ENCODE peak calls at places on chromosome X, in nine cellular contexts. X is endothelial cell of umbilical vein, C is neuronal stem cell, A is IMR-90, G is SK-N-SH, L is H9, Q is GM23248, S is fibroblast of lung, U is hepatocyte. F is an unnamed sample. For H3K4me1, the result is how much of the 10 kb centered on the place peaks cover.

GRCh38 chrX:46788902-46789301 is 30.0 kb upstream of the SLC9A7 start:
- DNase-seq in X (no peak), C (no peak), A (peak), G (no peak), L (no peak), Q (peak), S (peak), U (no peak), F (no peak)

GRCh38 chrX:124414281-124414680 is 67.9 kb downstream of the SH2D1A start:
- DNase-seq in X (no peak), C (no peak), A (no peak), G (no peak), L (no peak), Q (no peak), S (no peak), U (no peak), F (no peak)

GRCh38 chrX:275967-276587 is 5.1 kb upstream of the PLCXD1 start:
- DNase-seq in X (no peak), C (peak), A (peak), G (peak), L (peak), Q (peak), S (peak), U (peak), F (peak)

GRCh38 chrX:54509401-54509800 is 13.4 kb upstream of the FGD1 start:
- DNase-seq in X (peak), C (no peak), A (peak), G (no peak), L (no peak), Q (peak), S (peak), U (peak), F (no peak)

GRCh38 chrX:149825424-149825823 is 43.7 kb downstream of the MAGEA9 start:
- DNase-seq in X (peak), C (no peak), A (no peak), G (peak), L (peak), Q (peak), S (no peak), U (no peak), F (no peak)

GRCh38 chrX:12580548-12580947 is 210.7 kb upstream of the PRPS2 start:
- DNase-seq in X (no peak), C (no peak), A (peak), G (no peak), L (no peak), Q (no peak), S (no peak), U (no peak), F (peak)

GRCh38 chrX:42269186-42269585 is 345.8 kb upstream of the CASK start:
- DNase-seq in X (no peak), C (no peak), A (peak), G (no peak), L (no peak), Q (peak), S (no peak), U (no peak), F (peak)

GRCh38 chrX:68705986-68706385 is 58.5 kb downstream of the STARD8 start:
- DNase-seq in X (no peak), C (no peak), A (no peak), G (no peak), L (no peak), Q (no peak), S (no peak), U (no peak), F (no peak)

GRCh38 chrX:130120746-130121504 is 10.6 kb upstream of the ELF4 start:
- DNase-seq in X (peak), C (peak), A (peak), G (peak), L (peak), Q (peak), S (peak), U (peak), F (peak)

GRCh38 chrX:72258174-72258573 is 18.9 kb downstream of the RPS4X start:
- DNase-seq in X (no peak), C (no peak), A (peak), G (peak), L (no peak), Q (peak), S (peak), U (peak), F (no peak)

GRCh38 chrX:21757960-21758359 is at the start of gene SMPX:
- DNase-seq in X (no peak), C (no peak), A (no peak), G (no peak), L (no peak), Q (no peak), S (no peak), U (no peak), F (no peak)

GRCh38 chrX:40960041-40960440 is 125.2 kb upstream of the USP9X start:
- DNase-seq in X (no peak), C (no peak), A (peak), G (no peak), L (no peak), Q (no peak), S (no peak), U (no peak), F (no peak)

GRCh38 chrX:95076449-95076848 is 1402.4 kb downstream of the FAM133A start:
- DNase-seq in X (no peak), C (peak), A (peak), G (peak), L (no peak), Q (peak), S (peak), U (peak), F (no peak)

GRCh38 chrX:63058204-63058603 is 292.9 kb downstream of the SPIN4 start:
- DNase-seq in X (no peak), C (no peak), A (no peak), G (no peak), L (no peak), Q (no peak), S (no peak), U (no peak), F (no peak)

GRCh38 chrX:34300871-34301270 is 168.8 kb upstream of the FAM47A start:
- DNase-seq in X (peak), C (peak), A (peak), G (peak), L (peak), Q (peak), S (peak), U (peak), F (no peak)

GRCh38 chrX:107730991-107731766 is 44.4 kb downstream of the TSC22D3 start:
- DNase-seq in X (peak), C (no peak), A (peak), G (no peak), L (no peak), Q (no peak), S (peak), U (no peak), F (peak)

GRCh38 chrX:3415011-3415410 is 68.6 kb upstream of the MXRA5 start:
- DNase-seq in X (no peak), C (no peak), A (no peak), G (no peak), L (no peak), Q (peak), S (no peak), U (no peak), F (no peak)

GRCh38 chrX:40496728-40497127 is 84.0 kb upstream of the ATP6AP2 start:
- DNase-seq in X (no peak), C (no peak), A (peak), G (peak), L (peak), Q (peak), S (peak), U (peak), F (no peak)

GRCh38 chrX:120238947-120239346 is 11.7 kb upstream of the ZBTB33 start:
- DNase-seq in X (no peak), C (no peak), A (no peak), G (no peak), L (no peak), Q (no peak), S (no peak), U (no peak), F (no peak)

GRCh38 chrX:72652132-72652531 is 62.0 kb downstream of the PHKA1 start:
- DNase-seq in X (no peak), C (no peak), A (no peak), G (no peak), L (no peak), Q (no peak), S (no peak), U (no peak), F (no peak)

GRCh38 chrX:31580227-31580626 is 508.4 kb upstream of the FTHL17 start:
- DNase-seq in X (no peak), C (no peak), A (peak), G (no peak), L (no peak), Q (peak), S (peak), U (no peak), F (no peak)

GRCh38 chrX:11266329-11266830 is 26.8 kb upstream of the AMELX start:
- DNase-seq in X (peak), C (no peak), A (no peak), G (no peak), L (no peak), Q (no peak), S (no peak), U (no peak), F (no peak)

GRCh38 chrX:78652971-78653822 is 5.9 kb downstream of the RTL3 start:
- DNase-seq in X (peak), C (no peak), A (peak), G (no peak), L (no peak), Q (peak), S (peak), U (no peak), F (peak)

GRCh38 chrX:48996969-48997368 is 5.1 kb downstream of the GRIPAP1 start:
- DNase-seq in X (peak), C (no peak), A (no peak), G (no peak), L (peak), Q (no peak), S (no peak), U (no peak), F (no peak)

GRCh38 chrX:132090370-132091152 is 37.3 kb downstream of the FRMD7 start:
- DNase-seq in X (no peak), C (no peak), A (no peak), G (no peak), L (no peak), Q (no peak), S (no peak), U (no peak), F (no peak)

GRCh38 chrX:4240541-4241194 is 527.2 kb upstream of the PRKX start:
- DNase-seq in X (no peak), C (no peak), A (no peak), G (no peak), L (no peak), Q (no peak), S (no peak), U (no peak), F (no peak)

GRCh38 chrX:2875136-2875481 is 46.4 kb downstream of the GYG2 start:
- DNase-seq in X (no peak), C (no peak), A (no peak), G (no peak), L (no peak), Q (no peak), S (no peak), U (no peak), F (no peak)

GRCh38 chrX:152817082-152817744 is 13.3 kb downstream of the CETN2 start:
- DNase-seq in X (peak), C (no peak), A (peak), G (peak), L (no peak), Q (peak), S (peak), U (peak), F (peak)

GRCh38 chrX:122913134-122913533 is 270.9 kb upstream of the GRIA3 start:
- DNase-seq in X (no peak), C (no peak), A (no peak), G (no peak), L (no peak), Q (no peak), S (no peak), U (no peak), F (no peak)

GRCh38 chrX:17547658-17548057 is 172.7 kb downstream of the NHS start:
- DNase-seq in X (peak), C (no peak), A (peak), G (no peak), L (no peak), Q (peak), S (peak), U (peak), F (peak)

GRCh38 chrX:47608130-47608810 is 11.4 kb downstream of the SYN1 start:
- DNase-seq in X (no peak), C (no peak), A (no peak), G (no peak), L (peak), Q (no peak), S (no peak), U (no peak), F (no peak)

GRCh38 chrX:19658030-19658429 is 142.7 kb upstream of the MAP3K15 start:
- DNase-seq in X (no peak), C (no peak), A (peak), G (no peak), L (no peak), Q (peak), S (peak), U (no peak), F (no peak)

GRCh38 chrX:16882188-16882587 is 12.0 kb upstream of the RBBP7 start:
- DNase-seq in X (peak), C (no peak), A (peak), G (peak), L (no peak), Q (peak), S (peak), U (peak), F (no peak)

GRCh38 chrX:112380541-112381278 is 298.1 kb upstream of the TRPC5 start:
- DNase-seq in X (no peak), C (no peak), A (no peak), G (no peak), L (no peak), Q (no peak), S (no peak), U (no peak), F (no peak)

GRCh38 chrX:71181558-71181909 is 36.9 kb downstream of the NLGN3 start:
- DNase-seq in X (no peak), C (no peak), A (no peak), G (peak), L (peak), Q (peak), S (no peak), U (no peak), F (no peak)

GRCh38 chrX:590666-591065 is 39.9 kb upstream of the SHOX start:
- DNase-seq in X (no peak), C (no peak), A (no peak), G (no peak), L (peak), Q (no peak), S (no peak), U (no peak), F (no peak)

GRCh38 chrX:42978655-42979379 is 200.9 kb upstream of the PPP1R2C start:
- DNase-seq in X (no peak), C (no peak), A (no peak), G (no peak), L (no peak), Q (no peak), S (peak), U (no peak), F (peak)

GRCh38 chrX:18649498-18649951 is 22.4 kb downstream of the RS1 start:
- DNase-seq in X (no peak), C (peak), A (no peak), G (no peak), L (peak), Q (no peak), S (no peak), U (peak), F (no peak)

GRCh38 chrX:42797646-42798045 is 19.7 kb upstream of the PPP1R2C start:
- DNase-seq in X (no peak), C (no peak), A (no peak), G (no peak), L (no peak), Q (peak), S (peak), U (peak), F (peak)

DNA sequence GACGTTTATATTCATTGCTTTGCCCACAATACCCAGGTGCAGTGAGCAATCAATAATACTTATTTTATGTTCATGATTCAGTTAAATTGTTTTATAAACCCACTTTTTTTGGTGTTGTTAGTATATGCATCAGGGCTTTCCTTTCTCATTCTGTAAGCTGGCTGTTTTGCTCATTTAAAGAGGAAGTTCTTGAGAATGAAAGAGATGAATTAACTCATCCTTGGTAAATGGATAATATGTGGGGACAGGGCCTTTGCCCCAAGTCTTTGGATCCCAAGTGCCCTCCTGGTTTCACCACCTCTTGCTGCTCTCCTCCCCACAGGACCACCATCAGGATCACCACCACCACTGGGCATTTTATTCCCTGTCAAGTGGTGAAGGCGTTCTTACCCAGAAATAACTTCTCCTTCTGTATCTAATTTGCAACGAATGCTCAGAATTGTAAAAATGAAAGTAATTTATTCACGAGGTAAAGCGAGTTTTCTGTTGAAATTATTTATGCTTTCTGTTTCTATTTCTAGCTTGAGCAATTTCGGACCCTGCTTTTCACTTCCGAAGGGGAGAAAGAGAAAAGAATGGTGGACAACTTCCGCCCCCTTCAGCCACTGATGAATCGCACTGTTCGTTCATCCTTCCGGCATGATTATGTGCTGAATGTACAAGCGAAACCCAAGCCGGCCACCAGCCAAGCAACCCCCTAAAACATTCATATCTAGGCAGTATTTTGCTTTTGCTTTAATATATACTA is 8.1 kb upstream of the ZRSR2 start:
- DNase-seq in X (no peak), C (no peak), A (no peak), G (no peak), L (no peak), Q (no peak), S (no peak), U (no peak), F (no peak)
- H2AFZ ChIP-seq in X (no peak), C (no peak), A (no peak), G (no peak), L (no peak), Q (no peak), S (no peak), U (no peak), F (no peak)

GRCh38 chrX:153883163-153883843 is 2.7 kb downstream of the L1CAM start:
- DNase-seq in X (no peak), C (no peak), A (no peak), G (no peak), L (no peak), Q (no peak), S (no peak), U (no peak), F (no peak)

GRCh38 chrX:153882086-153882498 is 3.9 kb downstream of the L1CAM start:
- DNase-seq in X (no peak), C (no peak), A (peak), G (peak), L (no peak), Q (peak), S (no peak), U (no peak), F (peak)

GRCh38 chrX:153884136-153885076 is 1.6 kb downstream of the L1CAM start:
- DNase-seq in X (no peak), C (no peak), A (no peak), G (no peak), L (no peak), Q (no peak), S (no peak), U (no peak), F (peak)

GRCh38 chrX:153881281-153881680 is 4.7 kb downstream of the L1CAM start:
- DNase-seq in X (no peak), C (no peak), A (no peak), G (no peak), L (no peak), Q (no peak), S (no peak), U (no peak), F (no peak)

GRCh38 chrX:153882557-153882956 is 3.4 kb downstream of the L1CAM start:
- DNase-seq in X (no peak), C (no peak), A (no peak), G (no peak), L (no peak), Q (no peak), S (no peak), U (no peak), F (no peak)
- H3K4me1 ChIP-seq in X (under half), C (under half), A (under half), G (under half), L (under half), Q (under half), S (under half), U (under half), F (under half)

GRCh38 chrX:37817579-37817978 is 29.8 kb downstream of the DYNLT3 start:
- DNase-seq in X (no peak), C (no peak), A (no peak), G (no peak), L (no peak), Q (no peak), S (no peak), U (no peak), F (no peak)
- H2AFZ ChIP-seq in X (no peak), C (no peak), A (no peak), G (no peak), L (no peak), Q (no peak), S (no peak), U (no peak), F (no peak)

DNA sequence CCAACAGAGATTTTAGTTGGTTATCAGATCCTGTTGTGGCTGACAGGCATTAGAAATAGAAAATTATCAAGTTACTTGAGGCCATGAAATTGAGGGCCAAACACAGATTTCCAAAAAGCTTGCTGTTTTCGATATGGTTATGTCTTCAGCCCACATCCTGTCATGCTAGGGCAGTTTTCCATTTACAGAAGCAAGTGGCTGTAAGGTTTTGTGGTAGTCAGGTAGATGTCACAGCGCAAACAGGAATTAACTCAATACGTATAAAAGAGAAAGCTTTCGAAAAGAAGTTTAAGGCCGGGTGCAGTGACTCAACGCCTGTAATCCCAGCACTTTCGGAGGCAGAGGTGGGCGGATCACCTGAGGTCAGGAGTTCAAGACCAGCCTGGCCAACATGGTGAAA is 104.6 kb downstream of the DMD start:
- DNase-seq in X (no peak), C (no peak), A (no peak), G (no peak), L (no peak), Q (no peak), S (no peak), U (no peak), F (no peak)
- H3K4me1 ChIP-seq in X (under half), C (under half), A (under half), G (under half), L (under half), Q (under half), S (under half), U (under half), F (under half)

DNA sequence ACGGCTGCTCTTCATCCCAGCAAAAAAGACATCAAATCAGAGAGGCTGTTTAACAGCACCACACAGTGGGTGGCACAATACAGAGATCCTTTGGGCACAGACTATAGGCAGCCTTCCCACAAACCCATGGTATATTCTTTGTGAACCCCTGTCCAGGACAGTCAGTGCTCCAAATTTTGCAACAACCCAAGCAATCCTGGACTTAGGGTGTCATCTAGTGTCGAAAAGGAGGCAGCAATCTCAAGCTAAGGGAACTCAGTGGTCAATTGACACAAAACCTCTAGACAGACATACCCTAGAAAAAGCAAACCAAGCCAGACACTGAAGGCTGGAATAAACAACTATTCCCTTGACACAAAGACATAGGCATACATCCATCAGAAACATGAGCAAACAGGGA is 137.4 kb downstream of the BMP15 start:
- DNase-seq in X (no peak), C (no peak), A (no peak), G (no peak), L (no peak), Q (no peak), S (no peak), U (no peak), F (no peak)
- H2AFZ ChIP-seq in X (no peak), C (no peak), A (no peak), G (no peak), L (no peak), Q (no peak), S (no peak), U (no peak), F (no peak)

GRCh38 chrX:53262918-53263394 is 18.4 kb downstream of the IQSEC2 start:
- DNase-seq in X (peak), C (no peak), A (peak), G (no peak), L (no peak), Q (peak), S (peak), U (no peak), F (peak)
- H3K4me1 ChIP-seq in X (under half), C (under half), A (under half), G (under half), L (under half), Q (under half), S (under half), U (under half), F (under half)

DNA sequence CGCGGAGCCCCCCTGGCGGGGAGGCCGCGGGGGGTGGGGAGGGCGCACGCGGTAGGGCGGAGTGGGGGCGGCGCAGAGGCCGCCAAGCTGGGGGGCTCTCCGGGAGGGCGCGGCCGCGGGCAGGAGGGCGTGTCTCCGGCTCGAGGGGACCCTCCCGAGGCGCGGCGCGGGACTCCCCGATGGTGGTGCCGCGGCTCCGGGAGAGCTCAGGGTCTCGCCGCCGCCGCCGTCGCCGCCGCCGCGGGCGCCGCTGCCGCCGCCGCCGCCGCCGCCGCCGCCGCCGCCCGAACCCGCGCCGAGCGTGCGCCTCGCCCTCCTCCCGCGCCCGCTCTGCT is at the start of gene PTCHD1:
- DNase-seq in X (no peak), C (no peak), A (no peak), G (peak), L (no peak), Q (no peak), S (no peak), U (no peak), F (no peak)
- H2AFZ ChIP-seq in X (no peak), C (peak), A (peak), G (no peak), L (no peak), Q (no peak), S (no peak), U (peak), F (no peak)

F was measured in PC-9.